ENCODE peak calls at places on chromosome X, in six cellular contexts. N, U, M, I, Q and O are unnamed samples.

GRCh38 chrX:34521563-34521962 is 135.5 kb downstream of the TMEM47 start:
- DNase-seq in N (no peak), U (no peak), M (peak), I (no peak), Q (no peak), O (no peak)

GRCh38 chrX:47831788-47832187 is 4.9 kb upstream of the ZNF81 start:
- DNase-seq in N (peak), U (peak), M (peak), I (no peak), Q (no peak), O (peak)

GRCh38 chrX:38232287-38232686 is 11.6 kb upstream of the SRPX start:
- DNase-seq in N (no peak), U (no peak), M (peak), I (no peak), Q (no peak), O (no peak)

GRCh38 chrX:119398587-119398973 is 556 bp upstream of the SLC25A43 start:
- DNase-seq in N (no peak), U (peak), M (no peak), I (no peak), Q (no peak), O (no peak)

GRCh38 chrX:23773601-23774175 is 9.3 kb upstream of the SAT1 start:
- DNase-seq in N (no peak), U (no peak), M (no peak), I (no peak), Q (no peak), O (no peak)

GRCh38 chrX:826026-826425 is 195.4 kb downstream of the SHOX start:
- DNase-seq in N (no peak), U (no peak), M (no peak), I (no peak), Q (no peak), O (no peak)

GRCh38 chrX:122586831-122587230 is 597.2 kb upstream of the GRIA3 start:
- DNase-seq in N (peak), U (no peak), M (no peak), I (no peak), Q (no peak), O (no peak)

GRCh38 chrX:97039363-97040029 is 155.8 kb downstream of the RPA4 start:
- DNase-seq in N (no peak), U (peak), M (peak), I (no peak), Q (no peak), O (no peak)

GRCh38 chrX:27463187-27463586 is at the start of gene PPP4R3C:
- DNase-seq in N (no peak), U (no peak), M (no peak), I (no peak), Q (no peak), O (no peak)

GRCh38 chrX:133723930-133724329 is 261.5 kb downstream of the GPC3 start:
- DNase-seq in N (no peak), U (no peak), M (no peak), I (no peak), Q (no peak), O (no peak)

GRCh38 chrX:1097328-1097727 is 115.1 kb downstream of the CRLF2 start:
- DNase-seq in N (no peak), U (no peak), M (no peak), I (no peak), Q (no peak), O (no peak)

GRCh38 chrX:151515233-151515632 is 48.2 kb upstream of the PASD1 start:
- DNase-seq in N (no peak), U (no peak), M (no peak), I (no peak), Q (no peak), O (no peak)

GRCh38 chrX:40418413-40419195 is 162.2 kb upstream of the ATP6AP2 start:
- DNase-seq in N (no peak), U (no peak), M (peak), I (no peak), Q (peak), O (peak)

GRCh38 chrX:97820170-97820569 is 936.5 kb downstream of the RPA4 start:
- DNase-seq in N (no peak), U (no peak), M (no peak), I (no peak), Q (no peak), O (no peak)

GRCh38 chrX:69189972-69190371 is 24.7 kb upstream of the PJA1 start:
- DNase-seq in N (no peak), U (no peak), M (no peak), I (no peak), Q (no peak), O (peak)

GRCh38 chrX:14963447-14964236 is 90.4 kb downstream of the MOSPD2 start:
- DNase-seq in N (peak), U (no peak), M (peak), I (no peak), Q (no peak), O (no peak)

GRCh38 chrX:84467898-84468297 is 34.4 kb downstream of the HDX start:
- DNase-seq in N (no peak), U (no peak), M (no peak), I (no peak), Q (no peak), O (no peak)

GRCh38 chrX:84475101-84475500 is 27.2 kb downstream of the HDX start:
- DNase-seq in N (no peak), U (no peak), M (no peak), I (no peak), Q (no peak), O (no peak)

DNA sequence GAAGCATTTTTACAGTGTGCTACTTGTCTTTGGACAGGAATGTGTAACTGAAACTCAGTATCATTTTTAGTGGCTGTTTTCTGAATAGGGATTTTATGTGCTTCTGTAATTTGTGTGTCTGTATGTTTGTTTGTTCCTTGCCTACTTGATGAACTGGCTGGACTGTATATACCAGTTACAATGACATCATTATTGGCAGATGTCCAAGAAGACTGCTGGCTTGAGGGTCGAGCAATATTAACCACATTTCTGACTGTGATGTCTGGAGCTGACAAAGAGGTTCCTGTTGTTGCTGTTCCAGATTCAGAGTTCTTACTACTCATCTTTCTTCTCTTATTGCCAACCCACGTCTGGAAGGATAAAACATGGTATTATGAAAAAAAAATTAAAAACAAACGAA is 33.0 kb downstream of the HDX start:
- DNase-seq in N (peak), U (no peak), M (peak), I (no peak), Q (no peak), O (no peak)
- H3K27ac ChIP-seq in N (no peak), U (no peak), M (no peak), I (no peak), Q (no peak), O (no peak)

DNA sequence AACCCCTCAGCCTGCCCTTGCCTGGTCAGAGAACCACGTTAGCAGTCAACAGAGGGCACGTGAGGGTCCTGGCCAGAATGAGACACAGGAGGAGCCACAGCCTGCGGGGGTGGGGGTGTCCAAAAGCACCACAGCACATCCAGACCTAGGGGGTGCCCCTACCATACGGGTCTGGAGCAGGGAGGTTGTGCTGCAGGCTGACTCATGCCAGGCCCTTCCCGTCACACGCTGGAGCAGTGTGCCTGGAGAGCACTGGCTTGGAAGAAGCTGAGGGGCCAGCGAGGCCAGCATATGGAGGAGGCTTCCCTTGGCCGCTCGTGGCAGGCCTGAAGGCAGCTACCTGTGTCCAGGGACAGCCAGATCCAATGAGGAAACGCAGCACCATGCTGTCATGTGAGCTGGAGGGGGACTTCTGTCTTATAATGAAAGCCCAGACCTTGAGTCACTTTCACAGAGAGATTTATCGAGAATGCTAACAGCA is 1.5 kb upstream of the IRAK1 start:
- DNase-seq in N (peak), U (no peak), M (no peak), I (no peak), Q (no peak), O (no peak)
- H3K27ac ChIP-seq in N (no peak), U (no peak), M (no peak), I (peak), Q (peak), O (no peak)

GRCh38 chrX:131792356-131792749 is 230.7 kb upstream of the STK26 start:
- DNase-seq in N (peak), U (peak), M (peak), I (no peak), Q (peak), O (peak)

GRCh38 chrX:131795442-131796229 is 227.5 kb upstream of the STK26 start:
- DNase-seq in N (no peak), U (peak), M (no peak), I (no peak), Q (no peak), O (no peak)

GRCh38 chrX:131791608-131792355 is 231.3 kb upstream of the STK26 start:
- DNase-seq in N (no peak), U (no peak), M (no peak), I (no peak), Q (no peak), O (no peak)

GRCh38 chrX:131789664-131790063 is 233.4 kb upstream of the STK26 start:
- DNase-seq in N (no peak), U (no peak), M (no peak), I (no peak), Q (no peak), O (no peak)

DNA sequence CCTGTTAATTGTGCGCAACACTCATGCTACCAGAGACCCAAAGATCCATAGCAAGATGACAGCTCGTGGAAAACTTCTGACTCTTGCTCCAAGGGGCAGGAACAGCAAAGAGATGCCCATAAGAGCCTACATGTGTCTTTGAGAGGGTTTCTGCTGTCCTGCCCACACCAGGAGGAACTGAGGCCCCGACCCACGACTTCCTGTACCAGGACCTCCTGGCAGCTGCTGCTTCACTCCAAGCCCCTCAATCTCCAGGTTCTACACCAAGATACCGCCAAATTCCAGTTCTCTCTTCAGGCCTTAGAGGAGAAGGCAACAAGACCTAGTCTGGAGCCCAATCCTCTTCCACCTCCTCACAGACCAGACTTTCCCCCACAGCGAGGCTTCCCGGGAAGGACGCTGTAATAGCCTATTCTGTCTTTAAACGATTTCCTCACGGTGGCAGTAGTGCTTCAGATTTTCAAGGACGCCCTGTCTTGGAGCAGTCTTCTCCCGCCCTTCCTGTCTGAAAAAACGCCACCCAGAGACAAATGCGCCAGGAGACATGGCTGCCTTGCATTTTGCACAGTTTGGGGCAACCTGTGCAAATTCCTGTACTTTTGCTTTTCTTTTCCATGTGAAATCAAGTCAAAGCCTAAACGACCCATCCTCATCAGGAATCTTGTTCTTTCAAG is 230.2 kb upstream of the STK26 start:
- DNase-seq in N (peak), U (peak), M (peak), I (no peak), Q (peak), O (peak)
- H3K27ac ChIP-seq in N (peak), U (peak), M (no peak), I (no peak), Q (peak), O (no peak)

DNA sequence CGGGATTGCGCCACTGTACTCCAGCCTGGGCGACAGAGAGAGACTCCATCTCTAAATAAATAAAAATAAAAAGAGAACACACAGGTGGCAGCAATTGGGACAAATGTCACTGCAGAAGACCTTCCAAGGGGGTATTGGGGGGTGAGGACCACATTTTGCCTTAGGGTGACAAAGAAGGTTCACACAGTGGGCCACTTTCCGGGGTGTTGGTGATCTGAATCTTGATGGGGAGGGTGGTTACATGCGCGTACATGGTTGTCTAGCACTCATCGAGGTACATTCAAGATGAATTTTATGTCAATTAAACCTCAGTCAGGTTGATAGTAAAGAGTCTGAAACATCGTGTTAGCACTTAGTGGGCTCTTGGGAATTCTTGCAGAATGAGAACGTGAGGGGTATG is 20.5 kb upstream of the TMSB4X start:
- DNase-seq in N (no peak), U (no peak), M (no peak), I (no peak), Q (no peak), O (no peak)
- H3K27ac ChIP-seq in N (no peak), U (peak), M (no peak), I (peak), Q (no peak), O (no peak)